ENCODE peak calls at places on chromosomes 12 and 14, in ten cellular contexts. X is thyroid gland, T is H9, B is Panc1, S is GM23338, P is pancreas, H is heart left ventricle, L is A549, F is HCT116, J is IMR-90. Y is an unnamed sample. For H3K4me1, the result is how much of the 10 kb centered on the place peaks cover.

GRCh38 chr14:89256273-89256672 is 160.8 kb downstream of the FOXN3 start:
- DNase-seq in X (no peak), T (no peak), B (no peak), S (no peak), P (no peak), H (peak), L (no peak), F (no peak), J (no peak), Y (no peak)

GRCh38 chr12:45674583-45674982 is 54.9 kb upstream of the ARID2 start:
- DNase-seq in X (peak), T (no peak), B (peak), S (no peak), P (no peak), H (peak), L (no peak), F (no peak), J (peak), Y (no peak)

GRCh38 chr12:91349451-91349850 is 166.8 kb upstream of the DCN start:
- DNase-seq in X (no peak), T (no peak), B (no peak), S (no peak), P (no peak), H (no peak), L (no peak), F (no peak), J (peak), Y (no peak)

GRCh38 chr12:47818701-47819543 is 781 bp downstream of the HDAC7 start:
- DNase-seq in X (peak), T (peak), B (no peak), S (peak), P (peak), H (peak), L (peak), F (no peak), J (no peak), Y (no peak)

GRCh38 chr12:2578191-2578590 is 216.6 kb upstream of the FKBP4 start:
- DNase-seq in X (no peak), T (no peak), B (no peak), S (no peak), P (no peak), H (no peak), L (no peak), F (no peak), J (no peak), Y (no peak)

GRCh38 chr14:85688024-85688423 is 158.1 kb downstream of the FLRT2 start:
- DNase-seq in X (no peak), T (no peak), B (no peak), S (no peak), P (no peak), H (no peak), L (no peak), F (no peak), J (peak), Y (no peak)

GRCh38 chr12:129081755-129082250 is 228.5 kb downstream of the GLT1D1 start:
- DNase-seq in X (no peak), T (no peak), B (no peak), S (no peak), P (no peak), H (no peak), L (no peak), F (no peak), J (no peak), Y (no peak)

GRCh38 chr12:22687677-22688076 is 62.7 kb downstream of the ETNK1 start:
- DNase-seq in X (no peak), T (no peak), B (no peak), S (no peak), P (no peak), H (no peak), L (no peak), F (no peak), J (peak), Y (no peak)

GRCh38 chr14:29601559-29602109 is 326.0 kb downstream of the PRKD1 start:
- DNase-seq in X (no peak), T (no peak), B (no peak), S (no peak), P (no peak), H (no peak), L (no peak), F (no peak), J (peak), Y (no peak)

GRCh38 chr12:26874501-26875296 is 41.7 kb upstream of the ITPR2 start:
- DNase-seq in X (no peak), T (no peak), B (no peak), S (no peak), P (no peak), H (no peak), L (no peak), F (no peak), J (no peak), Y (no peak)

GRCh38 chr14:92516966-92517350 is 3.4 kb downstream of the RIN3 start:
- DNase-seq in X (no peak), T (no peak), B (no peak), S (no peak), P (no peak), H (no peak), L (no peak), F (no peak), J (no peak), Y (no peak)

GRCh38 chr12:45273717-45274271 is 57.9 kb downstream of the ANO6 start:
- DNase-seq in X (no peak), T (no peak), B (peak), S (no peak), P (no peak), H (peak), L (peak), F (peak), J (peak), Y (peak)

GRCh38 chr12:116183741-116184141 is 93.8 kb downstream of the MED13L start:
- DNase-seq in X (no peak), T (no peak), B (no peak), S (no peak), P (no peak), H (no peak), L (no peak), F (no peak), J (peak), Y (no peak)

GRCh38 chr12:34291001-34291400 is 268.7 kb downstream of the ALG10 start:
- DNase-seq in X (no peak), T (no peak), B (no peak), S (no peak), P (no peak), H (peak), L (no peak), F (no peak), J (no peak), Y (no peak)

GRCh38 chr12:8011331-8011730 is 21.2 kb upstream of the FOXJ2 start:
- DNase-seq in X (no peak), T (no peak), B (no peak), S (no peak), P (no peak), H (no peak), L (no peak), F (no peak), J (no peak), Y (no peak)

GRCh38 chr12:93734784-93735183 is 57.6 kb downstream of the CRADD start:
- DNase-seq in X (no peak), T (no peak), B (no peak), S (no peak), P (no peak), H (no peak), L (no peak), F (no peak), J (peak), Y (no peak)

GRCh38 chr14:104845834-104846441 is 19.1 kb upstream of the CEP170B start:
- DNase-seq in X (no peak), T (no peak), B (no peak), S (no peak), P (no peak), H (no peak), L (no peak), F (no peak), J (no peak), Y (no peak)

GRCh38 chr12:82714427-82714826 is 27.7 kb downstream of the TMTC2 start:
- DNase-seq in X (no peak), T (no peak), B (no peak), S (no peak), P (no peak), H (no peak), L (no peak), F (no peak), J (no peak), Y (no peak)

GRCh38 chr12:27615331-27615891 is 80.8 kb upstream of the REP15 start:
- DNase-seq in X (no peak), T (no peak), B (no peak), S (no peak), P (no peak), H (no peak), L (no peak), F (peak), J (peak), Y (no peak)

GRCh38 chr14:67395876-67396189 is 16.1 kb downstream of the PLEK2 start:
- DNase-seq in X (no peak), T (no peak), B (no peak), S (no peak), P (no peak), H (no peak), L (no peak), F (no peak), J (no peak), Y (no peak)

GRCh38 chr12:129089576-129089975 is 236.3 kb downstream of the GLT1D1 start:
- DNase-seq in X (no peak), T (no peak), B (no peak), S (no peak), P (no peak), H (no peak), L (no peak), F (no peak), J (no peak), Y (no peak)

GRCh38 chr12:14111230-14111865 is 129.9 kb upstream of the GRIN2B start:
- DNase-seq in X (no peak), T (peak), B (peak), S (peak), P (no peak), H (no peak), L (peak), F (peak), J (no peak), Y (no peak)

GRCh38 chr12:62158013-62158412 is 102.2 kb upstream of the USP15 start:
- DNase-seq in X (no peak), T (no peak), B (no peak), S (no peak), P (no peak), H (no peak), L (no peak), F (no peak), J (no peak), Y (no peak)

GRCh38 chr14:67332468-67332867 is 27.1 kb downstream of the ATP6V1D start:
- DNase-seq in X (no peak), T (no peak), B (no peak), S (no peak), P (no peak), H (no peak), L (no peak), F (no peak), J (peak), Y (no peak)

GRCh38 chr14:99595034-99595433 is 9.0 kb downstream of the CCDC85C start:
- DNase-seq in X (no peak), T (no peak), B (no peak), S (no peak), P (no peak), H (no peak), L (no peak), F (no peak), J (no peak), Y (no peak)

GRCh38 chr12:6097384-6097783 is 27.1 kb downstream of the VWF start:
- DNase-seq in X (no peak), T (no peak), B (no peak), S (no peak), P (no peak), H (no peak), L (no peak), F (no peak), J (peak), Y (no peak)

GRCh38 chr14:32703246-32703645 is 235.4 kb upstream of the NPAS3 start:
- DNase-seq in X (no peak), T (no peak), B (no peak), S (no peak), P (no peak), H (no peak), L (no peak), F (no peak), J (no peak), Y (no peak)

GRCh38 chr12:1171657-1172056 is 180.6 kb downstream of the ERC1 start:
- DNase-seq in X (peak), T (no peak), B (no peak), S (no peak), P (no peak), H (no peak), L (no peak), F (no peak), J (no peak), Y (no peak)

GRCh38 chr12:123483602-123484273 is 25.8 kb downstream of the SNRNP35 start:
- DNase-seq in X (no peak), T (no peak), B (no peak), S (no peak), P (no peak), H (no peak), L (no peak), F (no peak), J (no peak), Y (no peak)

GRCh38 chr14:42671636-42672035 is 1065.0 kb downstream of the LRFN5 start:
- DNase-seq in X (no peak), T (no peak), B (no peak), S (no peak), P (no peak), H (no peak), L (no peak), F (no peak), J (no peak), Y (no peak)

GRCh38 chr12:5102261-5102789 is 58.6 kb downstream of the KCNA5 start:
- DNase-seq in X (no peak), T (no peak), B (no peak), S (no peak), P (no peak), H (no peak), L (no peak), F (no peak), J (peak), Y (no peak)

GRCh38 chr12:58310368-58310767 is 369.0 kb downstream of the ATP23 start:
- DNase-seq in X (no peak), T (no peak), B (no peak), S (no peak), P (no peak), H (no peak), L (peak), F (no peak), J (peak), Y (no peak)

GRCh38 chr12:57230381-57231155 is 1.1 kb downstream of the SHMT2 start:
- DNase-seq in X (no peak), T (no peak), B (no peak), S (no peak), P (no peak), H (no peak), L (no peak), F (no peak), J (no peak), Y (no peak)

GRCh38 chr12:109488051-109488665 is 10.7 kb downstream of the UBE3B start:
- DNase-seq in X (no peak), T (no peak), B (no peak), S (no peak), P (no peak), H (no peak), L (no peak), F (no peak), J (peak), Y (no peak)

GRCh38 chr12:12715459-12716150 is 1.6 kb upstream of the CDKN1B start:
- DNase-seq in X (no peak), T (no peak), B (no peak), S (no peak), P (no peak), H (peak), L (no peak), F (no peak), J (no peak), Y (no peak)

GRCh38 chr14:101184562-101184961 is 281.0 kb upstream of the RTL1 start:
- DNase-seq in X (no peak), T (no peak), B (no peak), S (no peak), P (no peak), H (no peak), L (no peak), F (no peak), J (no peak), Y (peak)

GRCh38 chr14:101185081-101185835 is 281.7 kb upstream of the RTL1 start:
- DNase-seq in X (no peak), T (no peak), B (no peak), S (no peak), P (no peak), H (no peak), L (no peak), F (no peak), J (no peak), Y (peak)

GRCh38 chr14:101182476-101182875 is 279.0 kb upstream of the RTL1 start:
- DNase-seq in X (no peak), T (peak), B (no peak), S (no peak), P (no peak), H (no peak), L (no peak), F (no peak), J (no peak), Y (peak)

GRCh38 chr14:101184104-101184455 is 280.6 kb upstream of the RTL1 start:
- DNase-seq in X (no peak), T (no peak), B (no peak), S (no peak), P (no peak), H (no peak), L (no peak), F (no peak), J (no peak), Y (no peak)

DNA sequence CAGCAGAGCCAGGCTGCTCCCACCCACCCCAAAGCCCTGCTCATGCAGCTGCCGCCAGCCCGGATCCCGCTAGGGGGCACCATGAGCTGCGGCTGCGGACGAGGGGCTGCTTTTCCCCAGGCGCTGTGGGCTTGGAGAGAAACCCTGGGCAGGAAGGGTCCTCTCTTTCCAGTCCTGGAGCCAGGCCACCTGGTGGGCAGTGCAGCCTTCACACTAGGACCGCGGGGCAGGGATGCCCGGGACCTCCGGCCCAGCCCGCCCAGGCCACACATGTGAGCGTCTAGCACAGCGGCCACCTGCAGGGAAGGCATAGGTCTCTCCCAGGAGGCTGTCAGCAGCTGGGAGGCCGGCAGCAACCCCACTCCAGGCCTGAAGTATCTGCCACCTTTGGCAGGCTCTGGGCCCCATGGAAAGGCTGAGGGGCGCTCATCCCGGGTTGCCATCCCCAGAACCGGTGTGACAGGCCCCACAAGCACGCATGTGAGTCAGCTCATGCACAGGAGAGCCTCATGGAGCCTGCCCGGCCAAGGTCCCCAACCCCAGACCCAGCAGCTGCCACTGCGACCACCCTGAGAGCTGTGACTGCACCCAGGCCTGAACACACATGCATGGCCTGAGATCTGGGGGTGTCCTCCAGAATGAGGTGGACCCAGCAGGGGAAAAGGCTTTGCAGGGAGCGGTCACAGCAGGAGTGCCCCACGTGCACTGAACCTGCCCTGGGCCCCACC is 280.0 kb upstream of the RTL1 start:
- DNase-seq in X (no peak), T (peak), B (no peak), S (peak), P (no peak), H (no peak), L (no peak), F (no peak), J (no peak), Y (peak)
- TF ChIP-seq CTCF in X (no peak), T (peak), B (no peak), S (peak), P (peak), H (no peak), L (peak), F (no peak), J (peak), Y (no peak)

GRCh38 chr12:131287015-131287937 is 333.6 kb downstream of the ADGRD1 start:
- DNase-seq in X (no peak), T (no peak), B (no peak), S (no peak), P (no peak), H (no peak), L (no peak), F (no peak), J (no peak), Y (no peak)
- H3K4me1 ChIP-seq in X (under half), T (under half), B (under half), S (under half), P (under half), H (under half), L (under half), F (under half), J (under half), Y (under half)

GRCh38 chr12:54759751-54760150 is 94.6 kb upstream of the MUCL1 start:
- DNase-seq in X (no peak), T (peak), B (peak), S (peak), P (no peak), H (no peak), L (no peak), F (peak), J (peak), Y (no peak)
- TF ChIP-seq CTCF in X (no peak), T (peak), B (peak), S (peak), P (no peak), H (no peak), L (peak), F (peak), J (peak), Y (no peak)

DNA sequence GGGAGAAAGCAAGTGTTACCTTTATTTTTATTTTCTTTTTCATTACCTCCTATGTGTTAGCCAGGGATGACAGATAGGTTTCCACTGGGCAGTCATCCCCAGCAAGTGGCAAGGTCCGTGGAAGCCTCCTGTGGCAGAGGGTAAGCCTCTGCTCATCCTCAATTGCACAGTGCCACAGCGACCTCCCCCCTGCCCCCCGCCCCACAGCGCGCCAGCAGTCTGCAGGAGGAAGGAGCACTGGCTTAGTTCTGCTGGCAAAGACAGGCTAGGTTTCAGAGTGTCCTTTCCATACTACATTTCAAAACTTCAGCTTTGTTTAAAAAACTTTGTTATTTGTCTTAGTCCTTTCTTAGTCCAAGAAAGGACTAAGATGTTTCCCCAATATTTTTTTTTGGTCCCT is 194.7 kb downstream of the EXOC5 start:
- DNase-seq in X (no peak), T (no peak), B (no peak), S (no peak), P (no peak), H (no peak), L (no peak), F (no peak), J (no peak), Y (no peak)
- H3K4me1 ChIP-seq in X (under half), T (under half), B (under half), S (under half), P (under half), H (under half), L (under half), F (under half), J (under half), Y (under half)

Y was measured in right atrium auricular region.